ENCODE peak calls at places on chromosome 2, in six cellular contexts. L, N, J, A, E and X are unnamed samples.

GRCh38 chr2:85920810-85921545 is 32.2 kb upstream of the ST3GAL5 start:
- DNase-seq in L (no peak), N (peak; percentile 78), J (no peak), A (no peak), E (no peak), X (peak; percentile 65)

GRCh38 chr2:37100054-37100453 is 15.7 kb downstream of the GPATCH11 start:
- DNase-seq in L (no peak), N (no peak), J (no peak), A (no peak), E (no peak), X (no peak)

GRCh38 chr2:11851881-11852280 is 105.4 kb downstream of the LPIN1 start:
- DNase-seq in L (no peak), N (no peak), J (no peak), A (no peak), E (no peak), X (no peak)

GRCh38 chr2:124985210-124985760 is 960.2 kb downstream of the CNTNAP5 start:
- DNase-seq in L (no peak), N (no peak), J (no peak), A (peak; percentile 18), E (no peak), X (peak; percentile 11)

GRCh38 chr2:206204710-206205109 is 45.0 kb downstream of the EEF1B2 start:
- DNase-seq in L (no peak), N (no peak), J (no peak), A (no peak), E (no peak), X (no peak)

GRCh38 chr2:44960871-44961270 is 19.4 kb downstream of the SIX3 start:
- DNase-seq in L (no peak), N (no peak), J (no peak), A (no peak), E (no peak), X (no peak)

GRCh38 chr2:215828528-215829184 is 184.7 kb downstream of the MREG start:
- DNase-seq in L (peak; percentile 34), N (peak; percentile 61), J (peak; percentile 56), A (no peak), E (peak; percentile 22), X (peak; percentile 61)

GRCh38 chr2:218021536-218022071 is 18.8 kb upstream of the TNS1 start:
- DNase-seq in L (no peak), N (no peak), J (no peak), A (no peak), E (no peak), X (no peak)

GRCh38 chr2:197273485-197273884 is 37.1 kb downstream of the ANKRD44 start:
- DNase-seq in L (no peak), N (no peak), J (no peak), A (no peak), E (no peak), X (peak; percentile 31)

GRCh38 chr2:74444498-74445318 is 3.0 kb upstream of the RTKN start:
- DNase-seq in L (no peak), N (no peak), J (no peak), A (no peak), E (no peak), X (no peak)

GRCh38 chr2:110101911-110102774 is 13.5 kb downstream of the MALL start:
- DNase-seq in L (no peak), N (no peak), J (no peak), A (no peak), E (no peak), X (peak; percentile 66)

GRCh38 chr2:65020943-65021528 is 31.8 kb downstream of the SLC1A4 start:
- DNase-seq in L (no peak), N (no peak), J (no peak), A (no peak), E (no peak), X (no peak)

GRCh38 chr2:60453301-60453700 is 100.2 kb downstream of the BCL11A start:
- DNase-seq in L (no peak), N (no peak), J (no peak), A (no peak), E (no peak), X (no peak)

GRCh38 chr2:29322011-29322410 is 206.8 kb downstream of the CLIP4 start:
- DNase-seq in L (no peak), N (no peak), J (no peak), A (no peak), E (no peak), X (peak; percentile 65)

GRCh38 chr2:68987051-68987503 is 12.6 kb downstream of the GKN1 start:
- DNase-seq in L (no peak), N (no peak), J (no peak), A (no peak), E (no peak), X (no peak)

GRCh38 chr2:151410485-151410833 is 757 bp downstream of the RIF1 start:
- DNase-seq in L (no peak), N (peak; percentile 4), J (no peak), A (no peak), E (peak; percentile 54), X (peak; percentile 48)

GRCh38 chr2:10272464-10272863 is 30.2 kb upstream of the HPCAL1 start:
- DNase-seq in L (no peak), N (no peak), J (no peak), A (no peak), E (no peak), X (no peak)

GRCh38 chr2:71556811-71557210 is 103.5 kb downstream of the DYSF start:
- DNase-seq in L (no peak), N (no peak), J (no peak), A (no peak), E (no peak), X (no peak)

GRCh38 chr2:174633621-174633927 is 36.0 kb upstream of the WIPF1 start:
- DNase-seq in L (no peak), N (no peak), J (no peak), A (no peak), E (no peak), X (no peak)

GRCh38 chr2:62136956-62137355 is 59.0 kb upstream of the B3GNT2 start:
- DNase-seq in L (no peak), N (no peak), J (no peak), A (no peak), E (no peak), X (no peak)

GRCh38 chr2:235257590-235257989 is 236.3 kb upstream of the AGAP1 start:
- DNase-seq in L (no peak), N (no peak), J (no peak), A (no peak), E (no peak), X (no peak)

GRCh38 chr2:178676046-178676445 is 131.2 kb downstream of the TTN start:
- DNase-seq in L (no peak), N (no peak), J (no peak), A (no peak), E (no peak), X (no peak)

GRCh38 chr2:53784431-53784830 is 2.3 kb downstream of the ASB3 start:
- DNase-seq in L (no peak), N (no peak), J (no peak), A (no peak), E (no peak), X (no peak)

GRCh38 chr2:27202829-27203228 is 9.0 kb upstream of the ATRAID start:
- DNase-seq in L (no peak), N (no peak), J (no peak), A (no peak), E (no peak), X (no peak)

GRCh38 chr2:230602562-230603230 is 109.9 kb upstream of the CAB39 start:
- DNase-seq in L (no peak), N (no peak), J (no peak), A (no peak), E (peak; percentile 63), X (no peak)

GRCh38 chr2:225694664-225695063 is 295.2 kb downstream of the NYAP2 start:
- DNase-seq in L (no peak), N (no peak), J (no peak), A (peak; percentile 4), E (no peak), X (no peak)

GRCh38 chr2:204686415-204686814 is 141.1 kb downstream of the PARD3B start:
- DNase-seq in L (no peak), N (no peak), J (no peak), A (no peak), E (no peak), X (no peak)

GRCh38 chr2:216283038-216283900 is 89.0 kb downstream of the MARCHF4 start:
- DNase-seq in L (peak; percentile 52), N (no peak), J (no peak), A (no peak), E (no peak), X (peak; percentile 9)

GRCh38 chr2:127165539-127165935 is 54.6 kb downstream of the CYP27C1 start:
- DNase-seq in L (no peak), N (no peak), J (no peak), A (no peak), E (no peak), X (peak; percentile 14)

GRCh38 chr2:111668274-111668616 is 215.7 kb downstream of the ANAPC1 start:
- DNase-seq in L (no peak), N (no peak), J (no peak), A (no peak), E (no peak), X (no peak)

DNA sequence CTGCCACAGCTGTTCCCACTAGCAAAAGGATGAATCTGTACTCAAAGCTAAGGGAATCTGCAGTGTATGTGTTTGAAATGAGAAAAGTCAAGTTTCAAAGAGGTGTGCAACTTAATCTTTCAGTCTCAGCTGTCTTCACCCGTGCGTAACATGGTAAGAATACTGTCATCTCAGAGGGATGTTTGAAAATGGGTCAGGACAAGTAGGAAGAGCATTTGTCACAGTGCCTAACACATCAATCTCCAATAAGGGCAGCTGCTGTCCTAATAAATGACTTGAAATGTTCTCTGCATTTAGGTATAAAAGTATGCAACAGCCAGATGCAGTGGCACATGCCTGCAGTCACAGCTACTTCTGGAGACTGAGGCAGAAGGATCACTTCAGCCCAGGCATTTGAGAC is 13.1 kb downstream of the ILKAP start:
- DNase-seq in L (no peak), N (no peak), J (no peak), A (no peak), E (no peak), X (no peak)
- H3K36me3 ChIP-seq in L (peaks cover 75% of the 10 kb centered on the region), N (peaks cover 55% of the 10 kb centered on the region), J (no peaks in the 10 kb centered on the region), A (peaks cover 22% of the 10 kb centered on the region), E (peaks cover 50% of the 10 kb centered on the region), X (peaks cover 84% of the 10 kb centered on the region)

DNA sequence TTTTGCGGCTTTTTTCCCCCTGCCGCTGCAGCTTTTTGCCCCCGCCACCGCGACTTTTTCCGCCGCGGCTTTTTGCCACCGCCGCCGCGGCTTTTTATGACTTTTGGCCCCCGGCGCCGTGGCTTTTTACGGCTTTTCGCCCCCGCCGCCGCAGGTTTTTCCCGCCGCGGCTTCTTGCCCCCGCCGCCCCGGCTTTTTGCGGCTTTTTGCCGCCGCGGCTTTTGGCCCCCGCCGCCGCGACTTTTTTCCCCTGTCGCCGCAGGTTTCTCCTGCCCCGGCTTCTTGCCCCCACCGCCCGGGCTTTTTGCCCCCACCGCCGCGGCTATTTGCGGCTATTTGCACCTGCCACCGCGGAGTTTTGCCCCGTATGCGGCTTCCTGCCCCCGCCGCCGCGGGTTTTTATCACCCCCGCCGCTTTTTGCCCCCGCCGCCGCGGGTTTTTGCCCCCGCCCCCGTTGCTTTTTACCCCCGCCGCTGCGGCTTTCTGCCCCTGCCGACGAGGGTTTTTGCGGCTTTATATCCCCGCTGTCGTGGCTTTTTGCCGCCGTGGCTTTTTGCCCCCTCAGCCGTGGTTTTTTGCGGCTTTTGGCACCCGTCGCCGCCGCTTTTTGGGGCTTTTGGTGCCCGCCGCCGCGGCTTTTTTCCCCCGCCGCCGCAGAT is 2750.9 kb downstream of the RPIA start:
- DNase-seq in L (peak; percentile 15), N (no peak), J (no peak), A (no peak), E (no peak), X (peak; percentile 17)
- H3K4me3 ChIP-seq in L (peak overlapping the region; percentile 49), N (peak overlapping the region; percentile 22), J (no peak overlapping the region), A (peak overlapping the region; percentile 9), E (no peak overlapping the region), X (peak overlapping the region; percentile 33)

GRCh38 chr2:101818531-101819451 is 121.3 kb downstream of the MAP4K4 start:
- DNase-seq in L (no peak), N (no peak), J (no peak), A (no peak), E (no peak), X (peak; percentile 56)
- H3K36me3 ChIP-seq in L (no peaks in the 10 kb centered on the region), N (no peaks in the 10 kb centered on the region), J (no peaks in the 10 kb centered on the region), A (no peaks in the 10 kb centered on the region), E (no peaks in the 10 kb centered on the region), X (peaks cover 3% of the 10 kb centered on the region)

GRCh38 chr2:158392683-158393082 is 63.9 kb downstream of the CCDC148 start:
- DNase-seq in L (no peak), N (peak; percentile 20), J (no peak), A (no peak), E (no peak), X (no peak)
- H3K4me3 ChIP-seq in L (no peak overlapping the region), N (no peak overlapping the region), J (no peak overlapping the region), A (no peak overlapping the region), E (no peak overlapping the region), X (no peak overlapping the region)